ENCODE peak calls at places on chromosome 11, in eight cellular contexts. S is progenitor cell of endocrine pancreas; J is A549; L is neuronal stem cell; R is activated gamma-delta T cell treated with Interleukin-2 at 50 U/mL for 16 hours; A is SJSA1; Z is activated CD8-positive, alpha-beta memory T cell treated with anti-CD3 and anti-CD28 coated beads for 48 hours; B is HFFc6. C is an unnamed sample.

GRCh38 chr11:32435511-32435946 is at the start of gene WT1:
- DNase-seq in S (no peak), Z (no peak), R (no peak), J (peak; percentile 64), A (no peak), L (no peak), B (no peak), C (no peak)

GRCh38 chr11:120057595-120058581 is 80.0 kb downstream of the TRIM29 start:
- DNase-seq in S (no peak), A (no peak), B (no peak), L (no peak), J (peak; percentile 5), Z (no peak), R (no peak), C (no peak)

GRCh38 chr11:77046060-77046501 is 11.9 kb downstream of the B3GNT6 start:
- DNase-seq in S (peak; percentile 61), A (peak; percentile 42), R (peak; percentile 48), J (peak; percentile 57), Z (no peak), B (no peak), L (peak; percentile 56), C (no peak)

GRCh38 chr11:118851970-118852369 is 31.7 kb upstream of the CXCR5 start:
- DNase-seq in S (no peak), J (no peak), L (no peak), Z (no peak), A (no peak), R (no peak), B (no peak), C (no peak)

GRCh38 chr11:125593113-125593761 is 585 bp downstream of the STT3A start:
- DNase-seq in R (no peak), B (peak; percentile 54), L (no peak), J (peak; percentile 42), A (peak; percentile 26), S (no peak), Z (no peak), C (peak; percentile 29)

GRCh38 chr11:80388536-80388935 is 947.7 kb upstream of the TENM4 start:
- DNase-seq in S (no peak), L (no peak), J (no peak), A (no peak), B (no peak), R (no peak), Z (no peak), C (no peak)

GRCh38 chr11:129766858-129767604 is 48.6 kb upstream of the TMEM45B start:
- DNase-seq in Z (no peak), R (peak; percentile 10), L (peak; percentile 26), A (peak; percentile 16), B (peak; percentile 37), S (peak; percentile 28), J (peak; percentile 41), C (peak; percentile 3)

GRCh38 chr11:46006418-46007070 is 84.1 kb downstream of the LARGE2 start:
- DNase-seq in J (peak; percentile 74), R (peak; percentile 5), B (peak; percentile 77), S (no peak), A (peak; percentile 50), Z (no peak), L (peak; percentile 64), C (peak; percentile 63)

GRCh38 chr11:60912223-60912850 is 1.6 kb upstream of the TMEM109 start:
- DNase-seq in L (no peak), R (peak; percentile 27), S (no peak), A (no peak), Z (no peak), B (no peak), J (no peak), C (no peak)

GRCh38 chr11:103086461-103086860 is 5.5 kb downstream of the DCUN1D5 start:
- DNase-seq in A (no peak), J (no peak), B (no peak), L (no peak), Z (no peak), R (no peak), S (no peak), C (no peak)

C was measured in foreskin melanocyte.